ENCODE peak calls at places on chromosomes 5 and 9, in four cellular contexts. R, E, J and W are unnamed samples.

GRCh38 chr9:135076143-135076875 is 11.2 kb upstream of the OLFM1 start:
- DNase-seq in R (peak), E (peak), J (no peak), W (peak)

GRCh38 chr5:14871084-14871572 is 450 bp downstream of the ANKH start:
- DNase-seq in R (peak), E (no peak), J (peak), W (no peak)

GRCh38 chr9:137582286-137582860 is 3.6 kb upstream of the DPH7 start:
- DNase-seq in R (no peak), E (peak), J (no peak), W (no peak)

GRCh38 chr5:124692324-124692723 is 54.1 kb downstream of the ZNF608 start:
- DNase-seq in R (no peak), E (no peak), J (no peak), W (no peak)

GRCh38 chr9:89461302-89461701 is 36.6 kb downstream of the SEMA4D start:
- DNase-seq in R (no peak), E (no peak), J (no peak), W (no peak)

GRCh38 chr5:14178671-14179211 is 35.6 kb downstream of the TRIO start:
- DNase-seq in R (no peak), E (no peak), J (no peak), W (no peak)

GRCh38 chr5:51651476-51651875 is 268.2 kb downstream of the ISL1 start:
- DNase-seq in R (no peak), E (no peak), J (no peak), W (no peak)

GRCh38 chr9:126698251-126698650 is 84.5 kb downstream of the LMX1B start:
- DNase-seq in R (no peak), E (peak), J (no peak), W (no peak)

GRCh38 chr9:111759762-111760639 is 34.7 kb downstream of the SHOC1 start:
- DNase-seq in R (no peak), E (peak), J (no peak), W (no peak)

GRCh38 chr5:1726469-1726865 is 73.2 kb downstream of the MRPL36 start:
- DNase-seq in R (no peak), E (no peak), J (no peak), W (no peak)

GRCh38 chr5:81505672-81506071 is 111.7 kb upstream of the ACOT12 start:
- DNase-seq in R (no peak), E (no peak), J (no peak), W (no peak)

GRCh38 chr9:101166717-101167116 is 138.2 kb downstream of the PLPPR1 start:
- DNase-seq in R (no peak), E (no peak), J (no peak), W (no peak)

GRCh38 chr5:50658243-50658642 is 8.2 kb upstream of the PARP8 start:
- DNase-seq in R (no peak), E (no peak), J (no peak), W (no peak)

GRCh38 chr9:107471562-107471961 is 18.0 kb downstream of the KLF4 start:
- DNase-seq in R (no peak), E (no peak), J (no peak), W (no peak)

GRCh38 chr5:133196441-133197085 is 144.8 kb downstream of the HSPA4 start:
- DNase-seq in R (no peak), E (no peak), J (no peak), W (no peak)

GRCh38 chr5:150511641-150512367 is 3.9 kb downstream of the NDST1 start:
- DNase-seq in R (no peak), E (peak), J (no peak), W (no peak)

GRCh38 chr9:110890416-110890815 is 147.9 kb downstream of the LPAR1 start:
- DNase-seq in R (no peak), E (no peak), J (no peak), W (no peak)

GRCh38 chr9:4192450-4192849 is 107.4 kb downstream of the GLIS3 start:
- DNase-seq in R (no peak), E (no peak), J (no peak), W (no peak)

GRCh38 chr5:133367413-133367812 is 244.9 kb downstream of the FSTL4 start:
- DNase-seq in R (no peak), E (no peak), J (no peak), W (peak)

GRCh38 chr5:106331415-106331814 is 1339.3 kb downstream of the EFNA5 start:
- DNase-seq in R (no peak), E (no peak), J (no peak), W (no peak)

GRCh38 chr5:77743181-77743580 is 33.0 kb downstream of the TBCA start:
- DNase-seq in R (no peak), E (no peak), J (no peak), W (no peak)

GRCh38 chr5:148372883-148373282 is 10.9 kb upstream of the FBXO38 start:
- DNase-seq in R (no peak), E (no peak), J (no peak), W (no peak)

GRCh38 chr5:93517828-93518227 is 63.2 kb downstream of the NR2F1-AS1 start:
- DNase-seq in R (no peak), E (no peak), J (no peak), W (no peak)

GRCh38 chr5:150429410-150429873 is 16.7 kb upstream of the CD74 start:
- DNase-seq in R (no peak), E (no peak), J (no peak), W (no peak)

GRCh38 chr9:130421154-130421801 is 23.5 kb upstream of the ASS1 start:
- DNase-seq in R (no peak), E (peak), J (no peak), W (no peak)

GRCh38 chr9:132769895-132770774 is 99.9 kb downstream of the GTF3C4 start:
- DNase-seq in R (peak), E (no peak), J (peak), W (peak)

GRCh38 chr5:105581988-105582690 is 2019.5 kb upstream of the NUDT12 start:
- DNase-seq in R (no peak), E (peak), J (no peak), W (no peak)

GRCh38 chr5:89930591-89931383 is 478.8 kb downstream of the CETN3 start:
- DNase-seq in R (no peak), E (no peak), J (no peak), W (no peak)

GRCh38 chr5:165188555-165189260 is 1683.3 kb downstream of the MAT2B start:
- DNase-seq in R (no peak), E (no peak), J (no peak), W (no peak)

GRCh38 chr5:177595991-177596774 is 3.7 kb upstream of the B4GALT7 start:
- DNase-seq in R (peak), E (no peak), J (no peak), W (no peak)

GRCh38 chr5:10831416-10831815 is 70.4 kb upstream of the DAP start:
- DNase-seq in R (no peak), E (no peak), J (no peak), W (no peak)

GRCh38 chr5:90398726-90399125 is 10.8 kb downstream of the CETN3 start:
- DNase-seq in R (no peak), E (no peak), J (no peak), W (no peak)

GRCh38 chr5:43110606-43111170 is 10.0 kb upstream of the ZNF131 start:
- DNase-seq in R (no peak), E (peak), J (no peak), W (no peak)

DNA sequence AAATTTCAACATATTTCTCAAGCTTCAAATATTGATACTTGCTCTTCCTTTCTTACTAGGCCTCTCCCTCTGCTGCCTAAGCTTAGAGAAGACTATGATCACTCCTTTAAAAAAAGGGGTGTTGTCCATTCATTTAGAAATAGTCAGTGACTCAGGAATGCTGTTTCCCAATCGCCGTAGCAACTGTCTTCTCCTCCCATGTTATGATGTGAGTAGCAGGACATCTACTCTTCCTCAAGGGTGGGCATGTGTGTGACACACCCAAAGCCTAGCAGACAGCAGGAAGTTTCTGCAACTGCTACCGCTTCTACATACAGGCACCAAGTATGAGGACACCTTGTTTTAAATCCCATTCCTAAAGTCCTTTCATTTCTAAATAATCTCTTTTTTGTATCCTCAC is 14.5 kb downstream of the DIAPH1 start:
- DNase-seq in R (peak), E (no peak), J (peak), W (peak)
- H3K27ac ChIP-seq in R (peak), E (peak), J (peak), W (peak)

GRCh38 chr9:35517552-35518211 is 27.8 kb downstream of the RUSC2 start:
- DNase-seq in R (no peak), E (no peak), J (peak), W (no peak)
- H3K27ac ChIP-seq in R (peak), E (peak), J (peak), W (peak)

GRCh38 chr5:52685621-52686370 is 101.9 kb upstream of the ITGA1 start:
- DNase-seq in R (no peak), E (no peak), J (no peak), W (no peak)
- H3K27ac ChIP-seq in R (no peak), E (no peak), J (no peak), W (no peak)

DNA sequence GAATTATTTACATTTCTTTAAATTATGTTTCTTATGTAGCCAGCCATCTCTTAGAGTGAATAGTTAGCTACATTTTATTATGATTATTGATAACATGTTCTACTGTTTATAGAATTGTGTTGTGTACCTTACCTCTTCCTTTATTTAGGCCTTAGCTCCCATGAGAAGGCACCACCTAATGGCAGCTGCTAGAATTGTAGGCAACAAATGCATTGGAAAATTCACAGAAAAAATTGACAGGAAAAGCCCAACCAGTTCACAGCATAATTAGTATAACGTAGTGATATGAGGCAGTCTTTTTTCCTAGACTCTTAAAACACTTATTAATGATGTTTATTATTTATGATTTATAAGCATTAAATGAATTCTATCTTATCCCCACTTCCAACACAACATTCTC is 175.8 kb downstream of the WDR70 start:
- DNase-seq in R (no peak), E (peak), J (no peak), W (no peak)
- H3K27ac ChIP-seq in R (no peak), E (no peak), J (no peak), W (no peak)

GRCh38 chr9:75139201-75139600 is 50.9 kb downstream of the OSTF1 start:
- DNase-seq in R (no peak), E (no peak), J (no peak), W (no peak)
- H3K27ac ChIP-seq in R (no peak), E (no peak), J (no peak), W (no peak)

GRCh38 chr5:72815580-72816296 is 723 bp upstream of the TNPO1 start:
- DNase-seq in R (no peak), E (peak), J (no peak), W (no peak)

GRCh38 chr5:72814104-72814503 is 2.4 kb upstream of the TNPO1 start:
- DNase-seq in R (no peak), E (peak), J (no peak), W (no peak)

GRCh38 chr5:72816297-72817075 is at the start of gene TNPO1:
- DNase-seq in R (peak), E (peak), J (peak), W (peak)

GRCh38 chr5:72817076-72817476 is 615 bp downstream of the TNPO1 start:
- DNase-seq in R (peak), E (peak), J (peak), W (no peak)

GRCh38 chr5:72814864-72815263 is 1.6 kb upstream of the TNPO1 start:
- DNase-seq in R (no peak), E (no peak), J (no peak), W (no peak)
- H3K27ac ChIP-seq in R (peak), E (peak), J (no peak), W (peak)

GRCh38 chr9:93198839-93199625 is 15.1 kb downstream of the WNK2 start:
- DNase-seq in R (no peak), E (no peak), J (no peak), W (no peak)
- H3K27ac ChIP-seq in R (no peak), E (no peak), J (no peak), W (no peak)

DNA sequence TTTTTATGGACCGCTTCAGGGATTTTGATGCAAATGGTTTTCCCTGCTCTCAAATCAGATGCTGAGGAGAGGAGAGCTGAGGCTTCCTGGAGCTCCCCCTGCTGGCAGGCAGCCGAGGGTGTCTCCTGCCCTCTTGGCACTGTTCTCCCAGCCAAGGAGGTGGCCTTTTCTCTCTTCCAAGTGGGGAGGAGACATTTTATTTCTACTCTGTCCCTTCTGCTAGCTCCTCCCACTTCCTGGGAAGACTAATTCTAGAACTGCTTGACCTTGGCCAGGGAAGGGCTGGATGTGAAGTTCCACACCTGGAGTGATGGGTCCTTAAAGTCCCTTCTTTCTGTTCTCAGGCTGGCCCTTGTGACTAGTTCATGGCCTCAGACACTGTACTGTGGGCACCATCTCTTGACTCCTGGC is 31.8 kb downstream of the PTPA start:
- DNase-seq in R (peak), E (peak), J (peak), W (peak)
- H3K27ac ChIP-seq in R (peak), E (peak), J (peak), W (peak)

DNA sequence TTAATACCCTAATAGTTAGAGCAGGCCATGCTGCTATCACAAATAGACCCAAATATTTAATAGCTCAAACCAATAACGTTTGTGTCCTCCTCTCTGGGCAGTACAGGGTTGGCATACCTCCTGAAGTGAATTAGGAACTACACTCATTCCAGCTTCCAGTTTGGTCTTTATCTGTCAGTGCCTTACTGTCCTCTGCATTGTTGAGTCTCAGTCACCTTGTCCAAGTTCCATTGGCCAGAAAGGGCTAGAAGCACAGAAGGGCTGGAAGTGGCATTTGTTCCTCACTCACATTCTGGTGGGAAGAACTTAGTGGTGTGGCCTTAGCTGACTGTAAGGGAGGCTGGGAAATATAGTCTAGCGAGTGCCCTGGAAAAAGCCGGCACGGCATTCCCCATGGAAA is 11.2 kb downstream of the FXN start:
- DNase-seq in R (no peak), E (no peak), J (no peak), W (no peak)
- H3K27ac ChIP-seq in R (peak), E (no peak), J (no peak), W (no peak)

DNA sequence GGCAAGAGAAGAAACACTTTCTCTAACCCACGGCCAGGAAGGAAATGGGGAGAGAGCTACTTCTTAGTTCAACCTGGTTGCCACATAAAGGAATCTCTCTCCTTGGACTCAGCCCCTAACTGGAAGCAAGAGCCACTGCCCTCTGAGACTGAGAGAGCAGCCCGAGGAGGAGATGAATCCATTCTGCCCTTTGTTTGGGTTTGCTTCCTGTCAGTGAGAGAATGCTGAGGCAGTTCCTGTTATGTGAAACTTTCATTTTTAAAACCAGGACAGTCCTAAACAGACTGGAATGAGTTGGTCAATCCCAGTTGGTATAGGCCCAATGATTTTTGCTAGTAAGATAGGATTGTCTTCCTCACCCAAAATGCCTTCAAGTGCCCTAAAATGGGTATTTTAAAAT is 205.1 kb downstream of the NTRK2 start:
- DNase-seq in R (no peak), E (no peak), J (no peak), W (no peak)
- H3K27ac ChIP-seq in R (no peak), E (no peak), J (peak), W (no peak)